ENCODE peak calls at places on chromosomes 3 and 15, in nine cellular contexts. D is brain microvascular endothelial cell; L is adipocyte; P is activated naive CD4-positive, alpha-beta T cell treated with anti-CD3 and anti-CD28 coated beads, Interleukin-2, amount 10 ng/mL, durations not matched to agents 7 days and 5 days; O is stimulated activated CD8-positive, alpha-beta memory T cell treated with anti-CD3 and anti-CD28 coated beads, Interleukin-2, amount 100 ng/mL, for 1 hour; W is substantia nigra; C is cardiac fibroblast; B is ELF-1; X is stimulated activated naive CD8-positive, alpha-beta T cell treated with anti-CD3 and anti-CD28 coated beads, Interleukin-15, Interleukin-2, amounts not matched to agents 100 U/mL and 50 U/mL, for 24 hours. T is an unnamed sample.

GRCh38 chr15:100772478-100773378 is 106.9 kb upstream of the ALDH1A3 start:
- DNase-seq in D (no peak), L (no peak), P (no peak), O (no peak), W (no peak), C (no peak), B (no peak), X (no peak), T (no peak)

GRCh38 chr3:108088697-108089096 is 2.1 kb downstream of the CD47 start:
- DNase-seq in D (no peak), L (peak), P (peak), O (no peak), W (no peak), C (no peak), B (no peak), X (peak), T (no peak)

GRCh38 chr3:82707035-82707434 is 945.6 kb upstream of the GBE1 start:
- DNase-seq in D (no peak), L (no peak), P (no peak), O (no peak), W (no peak), C (no peak), B (peak), X (no peak), T (no peak)

GRCh38 chr15:73081321-73081958 is 29.2 kb downstream of the NEO1 start:
- DNase-seq in D (peak), L (peak), P (no peak), O (no peak), W (no peak), C (peak), B (peak), X (peak), T (no peak)

GRCh38 chr15:69983696-69984265 is 113.9 kb downstream of the TLE3 start:
- DNase-seq in D (peak), L (no peak), P (no peak), O (no peak), W (no peak), C (no peak), B (no peak), X (no peak), T (no peak)

GRCh38 chr3:190524942-190525341 is 11.1 kb downstream of the IL1RAP start:
- DNase-seq in D (no peak), L (no peak), P (no peak), O (no peak), W (no peak), C (no peak), B (no peak), X (no peak), T (no peak)

GRCh38 chr3:8237893-8238292 is 263.7 kb upstream of the LMCD1 start:
- DNase-seq in D (no peak), L (no peak), P (no peak), O (no peak), W (no peak), C (no peak), B (no peak), X (no peak), T (no peak)

GRCh38 chr15:83694030-83694429 is 40.1 kb downstream of the ADAMTSL3 start:
- DNase-seq in D (peak), L (no peak), P (no peak), O (no peak), W (no peak), C (peak), B (peak), X (no peak), T (no peak)

GRCh38 chr3:190621971-190622370 is 108.1 kb downstream of the IL1RAP start:
- DNase-seq in D (no peak), L (peak), P (no peak), O (no peak), W (no peak), C (peak), B (no peak), X (no peak), T (no peak)

GRCh38 chr15:96047255-96047931 is 283.1 kb upstream of the NR2F2 start:
- DNase-seq in D (peak), L (peak), P (no peak), O (no peak), W (no peak), C (peak), B (no peak), X (no peak), T (no peak)

GRCh38 chr3:140273542-140274195 is 338.7 kb downstream of the CLSTN2 start:
- DNase-seq in D (no peak), L (no peak), P (no peak), O (no peak), W (no peak), C (no peak), B (no peak), X (no peak), T (no peak)

GRCh38 chr3:129249284-129250065 is at the start of gene COPG1:
- DNase-seq in D (peak), L (peak), P (peak), O (peak), W (peak), C (peak), B (peak), X (peak), T (peak)

GRCh38 chr3:186342197-186342596 is 19.8 kb downstream of the DGKG start:
- DNase-seq in D (no peak), L (no peak), P (no peak), O (no peak), W (peak), C (no peak), B (no peak), X (no peak), T (no peak)

GRCh38 chr3:135982922-135983581 is 17.5 kb downstream of the PPP2R3A start:
- DNase-seq in D (peak), L (peak), P (no peak), O (no peak), W (no peak), C (no peak), B (no peak), X (no peak), T (no peak)

GRCh38 chr15:36844453-36845094 is 255.8 kb downstream of the MEIS2 start:
- DNase-seq in D (no peak), L (peak), P (no peak), O (no peak), W (no peak), C (peak), B (no peak), X (no peak), T (no peak)

GRCh38 chr15:78618490-78618934 is 2.3 kb downstream of the CHRNA3 start:
- DNase-seq in D (peak), L (peak), P (peak), O (peak), W (peak), C (peak), B (peak), X (peak), T (peak)

GRCh38 chr3:194084284-194084683 is 51.7 kb upstream of the HES1 start:
- DNase-seq in D (no peak), L (no peak), P (peak), O (no peak), W (no peak), C (no peak), B (no peak), X (no peak), T (no peak)

GRCh38 chr3:126867526-126868200 is 115.3 kb upstream of the PLXNA1 start:
- DNase-seq in D (no peak), L (no peak), P (no peak), O (no peak), W (no peak), C (no peak), B (peak), X (no peak), T (no peak)

GRCh38 chr15:27589260-27589659 is 509.9 kb downstream of the OCA2 start:
- DNase-seq in D (no peak), L (no peak), P (no peak), O (no peak), W (no peak), C (no peak), B (no peak), X (no peak), T (no peak)

GRCh38 chr3:45462522-45463262 is 74.3 kb downstream of the LARS2 start:
- DNase-seq in D (peak), L (peak), P (no peak), O (no peak), W (no peak), C (peak), B (no peak), X (peak), T (peak)

GRCh38 chr3:64368163-64369025 is 143.1 kb upstream of the PRICKLE2 start:
- DNase-seq in D (no peak), L (no peak), P (no peak), O (no peak), W (no peak), C (no peak), B (no peak), X (no peak), T (no peak)

GRCh38 chr3:151446002-151446340 is 14.9 kb downstream of the IGSF10 start:
- DNase-seq in D (no peak), L (no peak), P (no peak), O (no peak), W (no peak), C (no peak), B (no peak), X (no peak), T (no peak)

GRCh38 chr3:127908202-127908601 is 6.8 kb upstream of the KBTBD12 start:
- DNase-seq in D (no peak), L (no peak), P (no peak), O (no peak), W (no peak), C (no peak), B (no peak), X (no peak), T (no peak)

GRCh38 chr3:25572919-25573385 is 91.8 kb downstream of the TOP2B start:
- DNase-seq in D (peak), L (peak), P (no peak), O (no peak), W (no peak), C (peak), B (no peak), X (no peak), T (no peak)

GRCh38 chr3:160445854-160446253 is 3.7 kb downstream of the TRIM59 start:
- DNase-seq in D (no peak), L (no peak), P (no peak), O (no peak), W (no peak), C (no peak), B (no peak), X (no peak), T (no peak)

GRCh38 chr3:170623524-170623923 is 37.6 kb upstream of the SLC7A14 start:
- DNase-seq in D (no peak), L (no peak), P (no peak), O (no peak), W (no peak), C (no peak), B (no peak), X (no peak), T (no peak)

GRCh38 chr3:109057616-109058015 is 60.3 kb downstream of the MORC1 start:
- DNase-seq in D (no peak), L (no peak), P (no peak), O (no peak), W (no peak), C (no peak), B (no peak), X (no peak), T (no peak)

GRCh38 chr3:160956785-160957184 is 148.4 kb downstream of the B3GALNT1 start:
- DNase-seq in D (peak), L (peak), P (no peak), O (no peak), W (no peak), C (peak), B (no peak), X (no peak), T (no peak)

GRCh38 chr3:143668924-143669790 is 179.1 kb downstream of the SLC9A9 start:
- DNase-seq in D (no peak), L (peak), P (no peak), O (no peak), W (no peak), C (no peak), B (no peak), X (no peak), T (no peak)

GRCh38 chr15:33132722-33133345 is 61.7 kb downstream of the FMN1 start:
- DNase-seq in D (peak), L (peak), P (peak), O (no peak), W (no peak), C (peak), B (peak), X (no peak), T (no peak)

GRCh38 chr3:186901135-186901734 is 29.1 kb upstream of the ST6GAL1 start:
- DNase-seq in D (no peak), L (peak), P (no peak), O (no peak), W (no peak), C (peak), B (no peak), X (no peak), T (no peak)

GRCh38 chr3:179029096-179029495 is 42.5 kb downstream of the ZMAT3 start:
- DNase-seq in D (no peak), L (no peak), P (no peak), O (no peak), W (no peak), C (no peak), B (no peak), X (no peak), T (no peak)

GRCh38 chr3:127003175-127003555 is 20.2 kb downstream of the PLXNA1 start:
- DNase-seq in D (no peak), L (no peak), P (no peak), O (no peak), W (no peak), C (no peak), B (no peak), X (no peak), T (no peak)

T was measured in dorsolateral prefrontal cortex.